ENCODE peak calls at places on chromosomes 6 and 20, in ten cellular contexts. G is WTC11; E is Panc1; R is M059J; F is kidney epithelial cell; K is Caki2; S is stimulated activated CD8-positive, alpha-beta memory T cell treated with anti-CD3 and anti-CD28 coated beads, Interleukin-15, amount 100 ng/mL, for 1 hour; O is anterior cingulate cortex; D is BJ; Y is activated T-helper 1 cell treated with anti-CD3 and anti-CD28 coated beads, Interleukin-2, amount 50 U/mL, for 16 hours. Z is an unnamed sample.

GRCh38 chr6:10582774-10583508 is 61.8 kb downstream of the GCNT2 start:
- DNase-seq in R (peak), E (no peak), F (no peak), K (no peak), D (no peak), G (peak), Y (no peak), O (no peak), S (no peak), Z (peak)

GRCh38 chr20:8608470-8608869 is 460.4 kb upstream of the PLCB4 start:
- DNase-seq in G (no peak), E (no peak), R (no peak), O (no peak), D (peak), Y (no peak), F (no peak), K (no peak), S (no peak), Z (no peak)

GRCh38 chr6:33164176-33164575 is 28.1 kb downstream of the COL11A2 start:
- DNase-seq in G (no peak), K (no peak), S (no peak), Y (no peak), D (no peak), R (no peak), E (no peak), F (no peak), O (no peak), Z (no peak)

GRCh38 chr20:20603339-20603990 is 109.0 kb downstream of the RALGAPA2 start:
- DNase-seq in K (peak), O (no peak), G (no peak), R (no peak), F (peak), D (no peak), Y (no peak), E (no peak), S (no peak), Z (no peak)

GRCh38 chr20:9186396-9186795 is 117.5 kb downstream of the PLCB4 start:
- DNase-seq in O (no peak), F (no peak), G (no peak), K (no peak), Y (no peak), R (no peak), S (no peak), D (no peak), E (no peak), Z (no peak)

GRCh38 chr6:170268216-170269129 is 22.4 kb downstream of the DLL1 start:
- DNase-seq in R (no peak), K (no peak), Y (no peak), E (no peak), D (no peak), F (no peak), S (no peak), G (no peak), O (no peak), Z (no peak)

GRCh38 chr6:113856571-113857564 is at the start of gene MARCKS:
- DNase-seq in O (peak), S (no peak), K (peak), G (peak), F (no peak), D (peak), E (no peak), R (peak), Y (no peak), Z (peak)

GRCh38 chr20:44851545-44851944 is 34.0 kb upstream of the YWHAB start:
- DNase-seq in E (no peak), Y (no peak), S (no peak), D (no peak), R (no peak), G (no peak), O (no peak), K (no peak), F (no peak), Z (no peak)

GRCh38 chr20:19934792-19935491 is 82.2 kb upstream of the NAA20 start:
- DNase-seq in Y (no peak), E (no peak), D (no peak), O (peak), K (no peak), S (no peak), F (no peak), R (no peak), G (no peak), Z (no peak)

GRCh38 chr20:58010666-58011065 is 217.8 kb downstream of the ANKRD60 start:
- DNase-seq in E (no peak), F (no peak), D (no peak), Y (no peak), G (no peak), O (no peak), S (no peak), R (no peak), K (no peak), Z (no peak)

GRCh38 chr6:72999995-73000394 is 225.3 kb downstream of the KHDC1L start:
- DNase-seq in F (no peak), D (no peak), S (no peak), O (no peak), Y (no peak), E (no peak), G (no peak), K (no peak), R (peak), Z (no peak)

GRCh38 chr6:6711832-6712231 is 123.3 kb downstream of the LY86 start:
- DNase-seq in F (no peak), R (no peak), G (no peak), S (no peak), K (no peak), D (no peak), E (no peak), Y (no peak), O (no peak), Z (no peak)

GRCh38 chr6:53029262-53029661 is 34.2 kb upstream of the GSTA4 start:
- DNase-seq in S (no peak), G (no peak), E (no peak), O (no peak), D (no peak), F (no peak), R (peak), Y (no peak), K (no peak), Z (no peak)

GRCh38 chr6:39273394-39273793 is 40.8 kb downstream of the KCNK17 start:
- DNase-seq in Y (no peak), F (peak), E (no peak), D (no peak), R (no peak), O (no peak), K (peak), G (peak), S (no peak), Z (no peak)

GRCh38 chr6:170175644-170176620 is 114.9 kb downstream of the DLL1 start:
- DNase-seq in K (no peak), O (no peak), R (no peak), Y (no peak), S (no peak), F (no peak), G (no peak), D (no peak), E (no peak), Z (no peak)

GRCh38 chr6:143097224-143097795 is 36.6 kb downstream of the AIG1 start:
- DNase-seq in O (no peak), D (no peak), F (no peak), G (no peak), E (no peak), K (no peak), R (no peak), S (no peak), Y (no peak), Z (no peak)

GRCh38 chr20:63703471-63703975 is 4.3 kb downstream of the ARFRP1 start:
- DNase-seq in S (no peak), R (no peak), G (no peak), F (no peak), O (no peak), D (no peak), Y (no peak), E (no peak), K (no peak), Z (no peak)

GRCh38 chr6:26223677-26224546 is 136.7 kb downstream of the HFE start:
- DNase-seq in K (peak), F (no peak), G (no peak), D (peak), R (peak), O (no peak), E (no peak), S (no peak), Y (no peak), Z (no peak)

GRCh38 chr6:17703256-17703694 is 3.5 kb downstream of the NUP153 start:
- DNase-seq in Y (no peak), F (no peak), S (no peak), G (no peak), O (no peak), D (no peak), E (no peak), R (peak), K (peak), Z (no peak)

GRCh38 chr6:87914637-87915395 is 132.8 kb upstream of the SPACA1 start:
- DNase-seq in R (no peak), D (no peak), O (no peak), Y (no peak), K (no peak), S (no peak), G (no peak), F (no peak), E (no peak), Z (no peak)

GRCh38 chr6:44422534-44422933 is 35.0 kb downstream of the CDC5L start:
- DNase-seq in F (no peak), G (no peak), Y (no peak), E (no peak), K (no peak), D (no peak), R (no peak), S (no peak), O (no peak), Z (no peak)

GRCh38 chr20:25259788-25260254 is 11.9 kb downstream of the PYGB start:
- DNase-seq in G (no peak), Y (no peak), D (no peak), E (no peak), R (no peak), F (no peak), S (no peak), O (no peak), K (no peak), Z (no peak)

GRCh38 chr20:31781945-31782344 is 37.2 kb upstream of the MYLK2 start:
- DNase-seq in E (no peak), G (no peak), K (no peak), D (no peak), Y (no peak), O (no peak), R (peak), F (no peak), S (no peak), Z (no peak)

GRCh38 chr6:32118782-32119628 is 9.0 kb downstream of the ATF6B start:
- DNase-seq in D (no peak), S (peak), G (peak), Y (peak), F (peak), K (peak), E (peak), R (peak), O (peak), Z (no peak)

Z was measured in iPS DF 19.7.